ENCODE peak calls at places on chromosomes 5 and 9, in ten cellular contexts. I is ELR; W is H7; V is HuH-7.5; M is RCC 7860; R is breast epithelium; K is stimulated activated naive CD8-positive, alpha-beta T cell treated with anti-CD3 and anti-CD28 coated beads, Interleukin-15, amount 100 ng/mL, for 72 hours; T is astrocyte; O is activated CD8-positive, alpha-beta memory T cell treated with anti-CD3 and anti-CD28 coated beads for 4 hours; B is mesothelial cell of epicardium. U is an unnamed sample.

GRCh38 chr9:124371183-124371582 is 44.1 kb downstream of the PSMB7 start:
- DNase-seq in I (peak), W (no peak), V (no peak), M (no peak), R (no peak), K (no peak), T (peak), O (no peak), B (no peak), U (no peak)

GRCh38 chr9:114174876-114175771 is 19.8 kb downstream of the COL27A1 start:
- DNase-seq in I (peak), W (peak), V (peak), M (no peak), R (no peak), K (no peak), T (peak), O (no peak), B (peak), U (no peak)

GRCh38 chr9:22237497-22238363 is 208.9 kb upstream of the DMRTA1 start:
- DNase-seq in I (peak), W (no peak), V (no peak), M (peak), R (no peak), K (no peak), T (peak), O (no peak), B (no peak), U (peak)

GRCh38 chr9:115250646-115251045 is 132.7 kb upstream of the TNC start:
- DNase-seq in I (peak), W (no peak), V (no peak), M (peak), R (no peak), K (no peak), T (peak), O (no peak), B (no peak), U (peak)

GRCh38 chr5:14250094-14250777 is 107.1 kb downstream of the TRIO start:
- DNase-seq in I (no peak), W (peak), V (no peak), M (peak), R (peak), K (no peak), T (peak), O (no peak), B (peak), U (peak)

GRCh38 chr5:43609752-43610151 is 6.8 kb downstream of the NNT start:
- DNase-seq in I (peak), W (no peak), V (no peak), M (no peak), R (no peak), K (no peak), T (no peak), O (no peak), B (no peak), U (no peak)

GRCh38 chr9:132201139-132201538 is 39.3 kb downstream of the NTNG2 start:
- DNase-seq in I (no peak), W (no peak), V (no peak), M (no peak), R (no peak), K (no peak), T (no peak), O (no peak), B (no peak), U (no peak)

GRCh38 chr9:105994970-105995369 is 300.6 kb downstream of the TMEM38B start:
- DNase-seq in I (peak), W (no peak), V (no peak), M (peak), R (no peak), K (no peak), T (peak), O (no peak), B (no peak), U (peak)

GRCh38 chr9:104969116-104969515 is 41.2 kb upstream of the ABCA1 start:
- DNase-seq in I (no peak), W (peak), V (no peak), M (no peak), R (no peak), K (no peak), T (no peak), O (no peak), B (no peak), U (no peak)

GRCh38 chr5:170132642-170133448 is 27.1 kb downstream of the FOXI1 start:
- DNase-seq in I (peak), W (no peak), V (no peak), M (peak), R (no peak), K (no peak), T (peak), O (no peak), B (no peak), U (no peak)

GRCh38 chr5:103929310-103930003 is 366.9 kb upstream of the NUDT12 start:
- DNase-seq in I (peak), W (no peak), V (no peak), M (peak), R (no peak), K (no peak), T (peak), O (no peak), B (no peak), U (peak)

GRCh38 chr5:18216016-18216415 is 581.8 kb downstream of the TAF11L14 start:
- DNase-seq in I (no peak), W (no peak), V (no peak), M (no peak), R (no peak), K (no peak), T (no peak), O (no peak), B (no peak), U (no peak)

GRCh38 chr5:160978944-160979343 is 126.9 kb upstream of the ATP10B start:
- DNase-seq in I (no peak), W (no peak), V (no peak), M (no peak), R (no peak), K (no peak), T (no peak), O (no peak), B (no peak), U (no peak)

GRCh38 chr5:97844797-97845196 is 661.8 kb upstream of the RIOK2 start:
- DNase-seq in I (no peak), W (peak), V (no peak), M (no peak), R (no peak), K (no peak), T (no peak), O (no peak), B (no peak), U (peak)

GRCh38 chr5:160747963-160748362 is 104.0 kb downstream of the ATP10B start:
- DNase-seq in I (no peak), W (no peak), V (no peak), M (no peak), R (no peak), K (no peak), T (no peak), O (no peak), B (no peak), U (no peak)

GRCh38 chr9:136437430-136437829 is 2.2 kb downstream of the INPP5E start:
- DNase-seq in I (peak), W (no peak), V (no peak), M (no peak), R (no peak), K (no peak), T (peak), O (no peak), B (no peak), U (no peak)

GRCh38 chr5:6504677-6505414 is 56.2 kb downstream of the UBE2QL1 start:
- DNase-seq in I (peak), W (no peak), V (no peak), M (no peak), R (no peak), K (no peak), T (peak), O (no peak), B (no peak), U (no peak)

GRCh38 chr9:97500263-97500662 is 1.2 kb upstream of the TMOD1 start:
- DNase-seq in I (no peak), W (no peak), V (no peak), M (no peak), R (no peak), K (no peak), T (no peak), O (no peak), B (no peak), U (no peak)

GRCh38 chr5:144219869-144220268 is 49.2 kb downstream of the KCTD16 start:
- DNase-seq in I (no peak), W (no peak), V (no peak), M (no peak), R (no peak), K (no peak), T (no peak), O (no peak), B (no peak), U (no peak)

GRCh38 chr9:133199648-133200321 is 9.3 kb downstream of the OBP2B start:
- DNase-seq in I (no peak), W (peak), V (no peak), M (no peak), R (no peak), K (peak), T (no peak), O (no peak), B (no peak), U (peak)

GRCh38 chr9:76655970-76656369 is 108.3 kb upstream of the PCA3 start:
- DNase-seq in I (peak), W (no peak), V (no peak), M (no peak), R (no peak), K (no peak), T (peak), O (no peak), B (no peak), U (peak)

GRCh38 chr9:123691904-123692303 is 238.0 kb downstream of the DENND1A start:
- DNase-seq in I (no peak), W (no peak), V (no peak), M (no peak), R (no peak), K (no peak), T (no peak), O (no peak), B (no peak), U (no peak)

GRCh38 chr9:87016681-87017080 is 69.4 kb upstream of the GAS1 start:
- DNase-seq in I (no peak), W (no peak), V (no peak), M (no peak), R (no peak), K (no peak), T (no peak), O (no peak), B (no peak), U (no peak)

GRCh38 chr9:85067792-85068191 is 398.3 kb downstream of the NTRK2 start:
- DNase-seq in I (no peak), W (no peak), V (no peak), M (no peak), R (no peak), K (no peak), T (no peak), O (no peak), B (no peak), U (no peak)

GRCh38 chr9:6086006-6086655 is 70.7 kb upstream of the RANBP6 start:
- DNase-seq in I (no peak), W (no peak), V (no peak), M (no peak), R (no peak), K (no peak), T (peak), O (no peak), B (no peak), U (no peak)

GRCh38 chr5:26881901-26882300 is 156.5 kb downstream of the CDH9 start:
- DNase-seq in I (peak), W (no peak), V (no peak), M (no peak), R (no peak), K (no peak), T (no peak), O (no peak), B (no peak), U (no peak)

GRCh38 chr5:172002310-172002709 is 4.1 kb downstream of the FBXW11 start:
- DNase-seq in I (peak), W (no peak), V (no peak), M (no peak), R (no peak), K (no peak), T (no peak), O (no peak), B (no peak), U (peak)

GRCh38 chr9:94812343-94812742 is 85.8 kb downstream of the AOPEP start:
- DNase-seq in I (peak), W (no peak), V (no peak), M (peak), R (no peak), K (peak), T (peak), O (no peak), B (no peak), U (no peak)

GRCh38 chr5:151153300-151153699 is 4.3 kb downstream of the ANXA6 start:
- DNase-seq in I (no peak), W (no peak), V (no peak), M (no peak), R (no peak), K (peak), T (no peak), O (no peak), B (no peak), U (peak)

GRCh38 chr5:132489051-132489770 is 1.4 kb downstream of the IRF1 start:
- DNase-seq in I (no peak), W (peak), V (no peak), M (no peak), R (no peak), K (no peak), T (no peak), O (no peak), B (peak), U (no peak)

GRCh38 chr5:143179126-143179740 is 224.3 kb downstream of the NR3C1 start:
- DNase-seq in I (no peak), W (no peak), V (no peak), M (no peak), R (no peak), K (no peak), T (no peak), O (no peak), B (no peak), U (no peak)

U was measured in mesendoderm.